ENCODE peak calls at places on chromosomes 7 and 10, in five cellular contexts. V is progenitor cell of endocrine pancreas, W is psoas muscle, H is GM23338, L is sigmoid colon. R is an unnamed sample.

GRCh38 chr7:92766461-92767003 is 69.8 kb downstream of the CDK6 start:
- DNase-seq in W (no peak), L (no peak), V (no peak), H (no peak), R (no peak)

GRCh38 chr7:36045275-36045674 is 107.8 kb upstream of the EEPD1 start:
- DNase-seq in L (no peak), V (no peak), H (no peak), W (no peak), R (no peak)

GRCh38 chr10:96586419-96587254 is at the start of gene TM9SF3:
- DNase-seq in H (peak), W (peak), L (peak), V (peak), R (peak)

GRCh38 chr10:15898046-15898445 is 37.7 kb upstream of the MINDY3 start:
- DNase-seq in H (peak), W (no peak), V (no peak), L (no peak), R (no peak)

GRCh38 chr7:86786376-86786775 is 142.7 kb downstream of the GRM3 start:
- DNase-seq in V (no peak), W (no peak), H (no peak), L (no peak), R (no peak)

GRCh38 chr10:52883996-52884871 is 111.7 kb upstream of the MBL2 start:
- DNase-seq in W (no peak), H (peak), L (no peak), V (peak), R (peak)

GRCh38 chr10:95341716-95342130 is 50.9 kb upstream of the PDLIM1 start:
- DNase-seq in L (no peak), W (no peak), H (no peak), V (no peak), R (no peak)

GRCh38 chr10:3526721-3527120 is 258.3 kb downstream of the KLF6 start:
- DNase-seq in H (no peak), V (no peak), L (no peak), W (no peak), R (no peak)

GRCh38 chr10:27383595-27384542 is 120.2 kb upstream of the RAB18 start:
- DNase-seq in W (no peak), H (no peak), L (no peak), V (no peak), R (no peak)

GRCh38 chr7:26375604-26376207 is 84.0 kb downstream of the SNX10 start:
- DNase-seq in W (no peak), V (no peak), L (no peak), H (peak), R (no peak)

GRCh38 chr7:20647908-20648776 is 32.7 kb downstream of the ABCB5 start:
- DNase-seq in H (peak), V (no peak), W (no peak), L (no peak), R (no peak)

GRCh38 chr7:135193615-135194081 is 17.7 kb downstream of the WDR91 start:
- DNase-seq in H (no peak), L (no peak), W (no peak), V (no peak), R (no peak)

GRCh38 chr10:110706690-110707098 is 62.6 kb downstream of the RBM20 start:
- DNase-seq in V (no peak), W (no peak), H (peak), L (no peak), R (no peak)

GRCh38 chr7:120337308-120337907 is 64.4 kb downstream of the KCND2 start:
- DNase-seq in V (no peak), H (peak), L (no peak), W (no peak), R (no peak)

GRCh38 chr10:24444337-24444736 is 235.4 kb downstream of the KIAA1217 start:
- DNase-seq in V (no peak), H (no peak), W (no peak), L (no peak), R (no peak)

GRCh38 chr10:98074315-98074911 is 44.0 kb upstream of the CRTAC1 start:
- DNase-seq in V (peak), H (peak), W (no peak), L (no peak), R (no peak)

GRCh38 chr10:132706701-132707100 is 79.2 kb downstream of the NKX6-2 start:
- DNase-seq in W (no peak), V (no peak), L (peak), H (no peak), R (no peak)

GRCh38 chr10:113213041-113213440 is 263.0 kb downstream of the TCF7L2 start:
- DNase-seq in W (no peak), H (no peak), V (no peak), L (no peak), R (no peak)

GRCh38 chr7:134907639-134908038 is 78.7 kb upstream of the AGBL3 start:
- DNase-seq in L (no peak), H (no peak), W (no peak), V (no peak), R (no peak)

GRCh38 chr7:99244942-99245341 is 27.7 kb upstream of the MYH16 start:
- DNase-seq in V (no peak), L (no peak), W (no peak), H (no peak), R (no peak)

GRCh38 chr10:89367529-89367928 is 10.3 kb upstream of the IFIT1B start:
- DNase-seq in V (no peak), L (no peak), H (no peak), W (no peak), R (no peak)

GRCh38 chr7:8135417-8135816 is 126.5 kb downstream of the ICA1 start:
- DNase-seq in L (no peak), H (no peak), W (no peak), V (no peak), R (no peak)

GRCh38 chr7:83119496-83119895 is 43.2 kb downstream of the PCLO start:
- DNase-seq in V (no peak), L (no peak), W (no peak), H (no peak), R (no peak)

GRCh38 chr7:13115157-13115772 is 427.8 kb downstream of the ARL4A start:
- DNase-seq in L (no peak), H (peak), W (no peak), V (no peak), R (no peak)

GRCh38 chr10:6927001-6927400 is 346.9 kb upstream of the PRKCQ start:
- DNase-seq in H (no peak), W (no peak), V (no peak), L (no peak), R (no peak)

GRCh38 chr10:79292789-79293746 is 54.2 kb upstream of the PPIF start:
- DNase-seq in L (no peak), H (peak), W (no peak), V (no peak), R (no peak)

GRCh38 chr10:44195120-44196007 is 189.5 kb downstream of the CXCL12 start:
- DNase-seq in L (peak), H (no peak), W (peak), V (no peak), R (no peak)

GRCh38 chr10:44083719-44084400 is 301.0 kb downstream of the CXCL12 start:
- DNase-seq in L (no peak), W (no peak), V (no peak), H (no peak), R (no peak)

GRCh38 chr10:76284351-76284750 is 852.9 kb downstream of the LRMDA start:
- DNase-seq in H (no peak), W (no peak), L (no peak), V (no peak), R (no peak)

GRCh38 chr7:194257-194995 is 2.1 kb downstream of the FAM20C start:
- DNase-seq in L (no peak), W (no peak), V (no peak), H (peak), R (no peak)

GRCh38 chr7:108235451-108236061 is 105.4 kb upstream of the LAMB4 start:
- DNase-seq in H (no peak), L (no peak), W (no peak), V (no peak), R (no peak)

GRCh38 chr10:114923551-114923950 is 14.4 kb upstream of the TRUB1 start:
- DNase-seq in L (no peak), W (no peak), V (no peak), H (no peak), R (no peak)

GRCh38 chr7:13144622-13145021 is 457.2 kb downstream of the ARL4A start:
- DNase-seq in W (no peak), L (no peak), H (no peak), V (no peak), R (no peak)

GRCh38 chr10:89846276-89846630 is 144.9 kb downstream of the KIF20B start:
- DNase-seq in L (no peak), V (no peak), H (no peak), W (no peak), R (no peak)

GRCh38 chr7:29146888-29147609 is 712 bp upstream of the CPVL start:
- DNase-seq in L (peak), W (peak), V (no peak), H (peak), R (no peak)

GRCh38 chr10:7915923-7916322 is 97.6 kb downstream of the TAF3 start:
- DNase-seq in H (no peak), V (no peak), L (no peak), W (no peak), R (no peak)

GRCh38 chr10:27716521-27716920 is 29.1 kb downstream of the MKX start:
- DNase-seq in H (no peak), L (no peak), V (no peak), W (no peak), R (no peak)

GRCh38 chr10:102419561-102420442 is 834 bp upstream of the FBXL15 start:
- DNase-seq in L (no peak), W (peak), H (peak), V (peak), R (peak)

GRCh38 chr10:43109671-43110249 is 28.5 kb upstream of the CSGALNACT2 start:
- DNase-seq in L (no peak), W (peak), V (no peak), H (no peak), R (peak)

DNA sequence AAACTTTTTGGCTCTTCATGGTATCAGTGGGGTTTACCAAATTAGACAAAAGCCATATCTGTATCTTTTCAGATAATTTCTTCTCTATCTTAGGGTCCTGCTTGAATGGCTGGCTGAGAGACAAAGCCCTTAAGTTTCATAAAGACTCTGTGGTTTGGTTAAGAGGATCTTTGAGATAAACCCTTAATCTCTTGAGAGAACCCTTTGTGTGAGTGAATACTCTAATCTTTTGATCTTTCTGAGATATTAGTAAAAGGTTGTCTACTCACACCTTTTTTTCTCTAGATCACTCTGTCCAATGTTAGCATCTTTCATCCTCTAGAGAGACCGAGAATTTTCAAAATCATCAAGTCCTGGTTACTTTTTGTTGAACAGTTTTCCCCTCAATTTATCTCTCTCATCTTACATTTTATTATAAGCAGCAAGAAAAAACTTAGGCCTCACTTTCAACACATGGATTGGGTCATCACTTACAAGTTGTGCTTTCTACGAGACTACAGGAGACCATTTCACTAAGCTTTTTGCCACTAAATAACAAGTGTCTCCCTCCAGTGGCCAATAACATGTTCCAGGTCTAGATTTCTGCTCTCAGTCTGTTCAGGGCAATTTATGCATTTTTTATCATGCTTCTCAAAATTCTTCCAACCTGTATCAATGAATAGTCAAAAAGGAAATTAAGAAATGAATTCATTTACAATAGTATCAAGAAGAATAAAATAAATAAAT is 28.4 kb downstream of the DNAJC9 start:
- DNase-seq in H (peak), W (no peak), V (no peak), L (no peak), R (no peak)
- TF ChIP-seq CTCF in H (peak), W (no peak), V (peak), L (no peak), R (peak)

DNA sequence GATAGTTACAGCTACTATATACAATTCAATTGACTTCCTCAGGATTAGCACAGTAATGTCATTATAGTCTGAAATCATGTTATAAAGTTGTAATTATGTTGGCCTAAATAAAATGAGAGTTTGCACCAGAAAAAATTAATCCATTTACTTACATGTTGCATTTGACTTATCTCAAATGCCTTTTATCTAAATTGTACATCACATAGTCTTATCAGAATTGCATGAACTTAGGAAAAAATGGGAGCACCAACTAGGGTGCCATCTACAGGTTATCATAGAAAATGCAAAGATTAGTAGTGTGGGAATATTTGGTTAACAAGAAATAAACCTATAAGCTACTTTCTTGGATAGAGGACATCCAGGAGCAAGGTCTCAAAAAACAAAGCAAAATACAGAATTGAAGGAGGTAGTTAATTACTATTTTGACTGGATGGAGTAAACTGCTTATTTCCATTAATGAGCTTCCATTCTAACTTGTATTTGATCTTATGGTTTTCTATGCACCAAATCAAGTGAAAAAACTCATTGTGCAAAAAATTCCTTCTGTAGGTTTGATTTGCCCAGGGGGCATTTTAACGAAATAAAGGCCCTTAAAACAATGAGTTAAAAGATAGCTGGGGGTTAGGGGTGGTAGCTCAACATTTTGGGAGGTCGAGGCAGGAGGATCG is 60.0 kb upstream of the ORC5 start:
- DNase-seq in W (no peak), H (peak), L (no peak), V (no peak), R (no peak)
- TF ChIP-seq CTCF in W (peak), H (peak), L (no peak), V (peak), R (peak)

DNA sequence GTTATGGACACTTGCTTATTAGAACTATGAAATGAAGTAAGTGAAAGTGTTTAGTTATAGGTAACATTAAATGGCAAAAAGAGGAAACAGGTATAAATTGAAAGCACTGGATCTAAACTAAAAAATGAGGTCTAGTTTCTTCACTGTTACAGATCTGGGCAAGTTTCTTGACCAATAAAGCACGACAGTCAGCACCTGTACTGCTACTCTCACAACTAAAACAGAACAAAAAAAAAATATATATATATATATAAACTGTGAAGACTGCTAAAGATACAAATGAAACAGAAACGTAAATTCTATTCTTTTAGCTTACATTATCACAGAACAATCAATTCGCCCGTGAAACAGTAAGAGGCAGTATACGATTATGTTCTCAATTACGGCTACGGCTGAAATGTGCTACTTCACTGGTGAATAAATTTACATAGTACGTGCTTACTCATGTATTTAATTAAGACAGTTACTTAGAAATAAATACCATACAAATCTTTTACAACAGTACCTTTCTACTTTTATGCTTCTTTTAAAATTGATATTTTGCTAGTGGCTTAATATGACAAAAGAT is 4.2 kb downstream of the AHR start:
- DNase-seq in L (no peak), H (peak), W (no peak), V (no peak), R (no peak)
- TF ChIP-seq CTCF in L (no peak), H (peak), W (no peak), V (no peak), R (no peak)

GRCh38 chr10:83373659-83374058 is 765.6 kb upstream of the GHITM start:
- DNase-seq in L (no peak), W (no peak), H (peak), V (no peak), R (peak)
- TF ChIP-seq CTCF in L (no peak), W (no peak), H (peak), V (peak), R (peak)

GRCh38 chr7:47759056-47759706 is 177.3 kb upstream of the TNS3 start:
- DNase-seq in V (no peak), H (no peak), L (no peak), W (no peak), R (no peak)
- TF ChIP-seq CTCF in V (peak), H (peak), L (no peak), W (no peak), R (no peak)

DNA sequence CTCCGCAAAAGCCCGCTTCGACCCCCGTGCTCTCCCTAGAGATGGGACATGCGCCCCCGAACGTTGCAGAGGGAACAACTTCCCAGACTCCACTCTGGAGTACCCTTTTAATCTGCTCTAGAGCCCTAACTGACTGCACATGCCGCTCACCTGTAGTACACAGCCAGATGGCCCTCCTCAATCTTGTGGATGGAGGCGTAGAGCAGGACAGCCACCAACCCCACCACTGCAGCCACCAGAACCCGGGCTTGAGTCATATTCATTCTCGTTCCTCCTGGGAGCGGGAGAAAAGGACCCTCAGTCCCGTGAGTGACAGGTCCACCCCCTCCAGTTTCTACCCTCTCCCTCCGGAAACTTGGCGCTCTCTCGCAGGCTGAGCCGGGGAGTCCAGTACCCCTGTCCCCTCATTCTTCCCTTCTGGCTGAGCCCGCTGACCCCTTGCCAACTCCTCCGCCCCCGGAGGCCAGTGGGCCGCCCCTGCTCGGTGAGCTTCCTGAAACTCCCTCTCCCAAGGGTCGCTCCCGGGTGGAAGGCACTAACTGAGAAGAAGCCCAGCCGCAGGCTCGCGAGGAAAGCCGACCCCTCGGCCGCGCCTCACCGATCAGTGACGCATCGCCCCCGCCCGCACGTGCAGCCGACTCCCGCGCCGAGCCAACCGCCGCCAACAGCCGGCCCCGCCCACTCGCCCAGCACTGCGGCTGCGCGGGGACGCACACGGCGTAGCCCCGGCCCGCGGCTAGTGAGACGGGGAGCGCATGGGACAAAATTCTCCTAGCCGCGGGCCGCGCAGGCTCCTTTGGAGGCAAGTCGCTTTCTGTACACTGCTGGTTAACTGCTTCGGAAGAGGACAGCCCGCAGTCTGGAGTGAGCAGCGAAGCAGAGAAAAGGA is at the start of gene ERLIN1:
- DNase-seq in L (peak), W (peak), H (peak), V (peak), R (peak)
- TF ChIP-seq CTCF in L (no peak), W (no peak), H (no peak), V (no peak), R (no peak)

DNA sequence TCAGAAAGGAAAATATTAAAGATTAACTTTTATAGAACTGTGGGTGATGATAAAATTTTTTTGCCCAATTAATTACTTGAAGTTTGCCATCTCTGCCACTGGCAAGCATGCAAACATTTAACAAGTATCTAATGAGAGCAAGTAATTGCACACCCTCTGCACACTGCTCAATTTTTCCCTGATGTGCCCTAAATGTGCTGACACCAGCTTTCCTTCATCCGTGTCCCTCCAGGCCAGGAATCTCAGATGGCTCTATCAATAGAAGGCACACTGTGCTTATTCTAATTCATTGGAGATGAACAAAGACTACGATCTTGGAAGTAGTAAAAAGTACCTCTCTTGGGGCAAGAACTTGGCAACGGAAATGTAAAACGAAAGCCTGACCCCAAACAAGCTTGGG is 212.1 kb downstream of the GPR37 start:
- DNase-seq in W (no peak), L (no peak), H (no peak), V (no peak), R (no peak)
- TF ChIP-seq CTCF in W (no peak), L (no peak), H (no peak), V (no peak), R (no peak)

R was measured in glutamatergic neuron.